ENCODE peak calls at places on chromosome 2, in six cellular contexts. W is transverse colon, T is A549, D is stomach, R is SK-N-SH, Z is tibial nerve. A is an unnamed sample.

GRCh38 chr2:236776695-236777251 is 207.1 kb downstream of the ACKR3 start:
- DNase-seq in W (no peak), T (peak; percentile 85), D (no peak), R (no peak), Z (peak; percentile 46), A (no peak)

GRCh38 chr2:175435012-175435411 is 253.5 kb upstream of the ATP5MC3 start:
- DNase-seq in W (no peak), T (no peak), D (no peak), R (no peak), Z (no peak), A (no peak)

GRCh38 chr2:223414646-223415045 is 187.5 kb downstream of the SCG2 start:
- DNase-seq in W (no peak), T (no peak), D (no peak), R (no peak), Z (peak; percentile 62), A (peak; percentile 70)

GRCh38 chr2:47429795-47430194 is 26.8 kb downstream of the MSH2 start:
- DNase-seq in W (no peak), T (peak; percentile 17), D (no peak), R (no peak), Z (no peak), A (no peak)

GRCh38 chr2:8376603-8377423 is 305.0 kb upstream of the ID2 start:
- DNase-seq in W (no peak), T (no peak), D (no peak), R (no peak), Z (no peak), A (no peak)

GRCh38 chr2:94762600-94762999 is 108.6 kb upstream of the TEKT4 start:
- DNase-seq in W (no peak), T (no peak), D (no peak), R (no peak), Z (no peak), A (no peak)

GRCh38 chr2:182589121-182589520 is 126.9 kb upstream of the DNAJC10 start:
- DNase-seq in W (no peak), T (no peak), D (no peak), R (no peak), Z (no peak), A (no peak)

GRCh38 chr2:71554028-71554705 is 100.8 kb downstream of the DYSF start:
- DNase-seq in W (no peak), T (no peak), D (no peak), R (no peak), Z (no peak), A (no peak)

GRCh38 chr2:98482362-98482761 is 37.7 kb downstream of the INPP4A start:
- DNase-seq in W (no peak), T (no peak), D (no peak), R (no peak), Z (no peak), A (no peak)

GRCh38 chr2:218745559-218746469 is 35.2 kb downstream of the TTLL4 start:
- DNase-seq in W (no peak), T (no peak), D (peak; percentile 43), R (no peak), Z (peak; percentile 65), A (no peak)

GRCh38 chr2:138209009-138209408 is 244.7 kb downstream of the HNMT start:
- DNase-seq in W (no peak), T (no peak), D (no peak), R (no peak), Z (no peak), A (no peak)

GRCh38 chr2:9258953-9259399 is 52.4 kb downstream of the ASAP2 start:
- DNase-seq in W (no peak), T (no peak), D (no peak), R (no peak), Z (no peak), A (peak; percentile 75)

GRCh38 chr2:239532859-239533258 is 132.0 kb upstream of the HDAC4 start:
- DNase-seq in W (no peak), T (no peak), D (no peak), R (no peak), Z (peak; percentile 15), A (no peak)

GRCh38 chr2:23803275-23803964 is 123.5 kb downstream of the ATAD2B start:
- DNase-seq in W (no peak), T (no peak), D (no peak), R (no peak), Z (no peak), A (no peak)

GRCh38 chr2:205827809-205828208 is 145.5 kb downstream of the NRP2 start:
- DNase-seq in W (no peak), T (no peak), D (no peak), R (no peak), Z (no peak), A (no peak)

GRCh38 chr2:120733238-120733942 is 2.3 kb upstream of the GLI2 start:
- DNase-seq in W (no peak), T (no peak), D (peak; percentile 13), R (no peak), Z (no peak), A (peak; percentile 7)

GRCh38 chr2:8061219-8061618 is 620.6 kb upstream of the ID2 start:
- DNase-seq in W (no peak), T (no peak), D (no peak), R (no peak), Z (no peak), A (no peak)

GRCh38 chr2:36172828-36173227 is 182.8 kb upstream of the CRIM1 start:
- DNase-seq in W (no peak), T (no peak), D (no peak), R (no peak), Z (no peak), A (no peak)

GRCh38 chr2:96144481-96145027 is 686 bp downstream of the DUSP2 start:
- DNase-seq in W (peak; percentile 52), T (no peak), D (no peak), R (no peak), Z (no peak), A (no peak)

GRCh38 chr2:187136646-187137045 is 287.7 kb upstream of the ZSWIM2 start:
- DNase-seq in W (no peak), T (no peak), D (no peak), R (no peak), Z (no peak), A (no peak)

DNA sequence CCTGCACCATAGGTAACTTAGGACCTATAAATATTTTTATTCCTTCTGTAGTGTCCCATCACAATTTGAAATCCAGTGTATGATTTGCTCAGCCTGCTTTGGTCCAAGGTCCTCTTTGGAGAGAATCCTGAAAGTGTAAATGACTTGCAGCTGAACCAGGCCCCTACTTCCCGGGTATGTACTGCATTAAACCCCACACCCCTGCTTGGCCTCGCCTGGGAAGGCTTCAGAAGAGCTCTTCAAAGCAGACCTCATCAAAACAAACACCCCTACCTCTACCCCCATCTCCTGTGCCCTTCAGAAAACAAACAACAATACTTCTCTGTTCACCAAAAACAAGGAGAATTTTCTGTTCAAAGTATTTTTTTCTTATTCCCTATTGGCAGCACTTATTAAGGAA is 9.5 kb upstream of the SPTBN1 start:
- DNase-seq in W (no peak), T (no peak), D (no peak), R (no peak), Z (no peak), A (no peak)
- TF ChIP-seq EP300 in W (no peak), T (no peak), D (no peak), R (no peak), Z (no peak), A (no peak)

GRCh38 chr2:6445156-6445555 is 420.6 kb downstream of the CMPK2 start:
- DNase-seq in W (no peak), T (no peak), D (no peak), R (no peak), Z (no peak), A (no peak)
- H3K4me1 ChIP-seq in W (no peaks in the 10 kb centered on the region), T (no peaks in the 10 kb centered on the region), D (no peaks in the 10 kb centered on the region), R (no peaks in the 10 kb centered on the region), Z (no peaks in the 10 kb centered on the region), A (no peaks in the 10 kb centered on the region)

GRCh38 chr2:74982581-74982980 is 24.1 kb downstream of the POLE4 start:
- DNase-seq in W (no peak), T (peak; percentile 19), D (no peak), R (no peak), Z (no peak), A (no peak)
- TF ChIP-seq CTCF in W (no peak), T (peak; percentile 42), D (no peak), R (peak; percentile 22), Z (no peak), A (no peak)

GRCh38 chr2:16187517-16187887 is 247.2 kb downstream of the MYCN start:
- DNase-seq in W (no peak), T (no peak), D (peak; percentile 52), R (no peak), Z (no peak), A (no peak)
- TF ChIP-seq EP300 in W (no peak), T (no peak), D (no peak), R (no peak), Z (no peak), A (no peak)

GRCh38 chr2:134287323-134287722 is 33.5 kb downstream of the MGAT5 start:
- DNase-seq in W (no peak), T (no peak), D (no peak), R (no peak), Z (no peak), A (no peak)
- H3K4me1 ChIP-seq in W (peaks cover 3% of the 10 kb centered on the region), T (no peaks in the 10 kb centered on the region), D (peaks cover 14% of the 10 kb centered on the region), R (peaks cover 15% of the 10 kb centered on the region), Z (no peaks in the 10 kb centered on the region), A (peaks cover 15% of the 10 kb centered on the region)

DNA sequence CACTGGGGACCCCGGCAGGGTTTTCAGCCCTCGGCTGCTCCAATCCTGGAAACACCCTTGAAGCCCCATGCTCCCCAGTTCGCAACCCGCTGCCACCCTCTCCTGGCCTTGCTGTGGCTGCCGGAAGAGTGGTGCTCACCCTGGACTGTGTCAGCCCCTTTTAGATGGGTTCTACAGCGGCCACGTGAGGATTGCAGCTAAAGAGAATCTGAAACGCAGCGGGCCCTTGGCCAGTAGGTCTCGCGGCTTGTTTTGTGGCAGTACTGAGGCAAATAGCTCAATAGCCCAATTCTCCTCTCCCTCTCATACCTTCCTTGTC is 80.0 kb downstream of the EPAS1 start:
- DNase-seq in W (no peak), T (peak; percentile 36), D (no peak), R (peak; percentile 47), Z (no peak), A (no peak)
- TF ChIP-seq CTCF in W (no peak), T (peak; percentile 28), D (no peak), R (peak; percentile 13), Z (no peak), A (no peak)

A was measured in suprapubic skin.